ENCODE peak calls at places on chromosomes 4 and X, in six cellular contexts. B, E, M, X, Q and Z are unnamed samples.
A peak's percentile ranks its signal among the peaks of the same experiment; 100 is the strongest.

GRCh38 chr4:107069049-107069448 is 32.9 kb upstream of the DKK2 start:
- DNase-seq in X (no peak), E (no peak), B (no peak), M (no peak), Q (no peak), Z (no peak)

GRCh38 chr4:189162888-189163287 is 777.8 kb upstream of the FRG1 start:
- DNase-seq in B (no peak), E (no peak), X (no peak), M (no peak), Q (no peak), Z (no peak)

GRCh38 chrX:24619647-24620046 is 27.5 kb downstream of the PCYT1B start:
- DNase-seq in M (no peak), B (no peak), X (peak; percentile 65), Q (no peak), E (no peak), Z (no peak)

GRCh38 chr4:121181493-121181892 is 17.4 kb upstream of the TNIP3 start:
- DNase-seq in E (no peak), M (no peak), Q (no peak), X (no peak), B (no peak), Z (no peak)

GRCh38 chr4:117134386-117134785 is 49.0 kb upstream of the TRAM1L1 start:
- DNase-seq in B (no peak), Q (peak; percentile 67), E (peak; percentile 91), M (peak; percentile 65), X (peak; percentile 77), Z (no peak)

GRCh38 chr4:8050555-8051206 is 107.9 kb downstream of the ABLIM2 start:
- DNase-seq in B (peak; percentile 90), X (peak; percentile 64), Q (no peak), M (no peak), E (peak; percentile 69), Z (peak; percentile 64)

GRCh38 chrX:111445485-111445884 is 33.5 kb upstream of the DCX start:
- DNase-seq in Q (peak; percentile 15), X (peak; percentile 74), M (peak; percentile 54), B (no peak), E (peak; percentile 52), Z (no peak)

GRCh38 chr4:65671402-65671801 is 1.1 kb upstream of the EPHA5 start:
- DNase-seq in B (no peak), Q (no peak), M (no peak), X (no peak), E (peak; percentile 8), Z (no peak)

GRCh38 chrX:54891573-54891972 is 29.1 kb upstream of the TRO start:
- DNase-seq in X (peak; percentile 30), B (no peak), M (peak; percentile 42), E (peak; percentile 59), Q (peak; percentile 23), Z (no peak)

GRCh38 chr4:143358923-143359694 is 22.4 kb downstream of the GAB1 start:
- DNase-seq in M (peak; percentile 95), E (no peak), X (peak; percentile 80), B (no peak), Q (no peak), Z (no peak)

GRCh38 chr4:94826206-94826605 is 68.5 kb downstream of the BMPR1B start:
- DNase-seq in B (no peak), Q (no peak), M (no peak), E (no peak), X (no peak), Z (no peak)

GRCh38 chrX:107448625-107449468 is 605 bp upstream of the FRMPD3 start:
- DNase-seq in E (peak; percentile 57), B (no peak), Q (no peak), M (peak; percentile 29), X (peak; percentile 34), Z (peak; percentile 60)

GRCh38 chrX:102339312-102340298 is 92.6 kb downstream of the NXF2 start:
- DNase-seq in X (no peak), B (no peak), M (peak; percentile 86), E (no peak), Q (no peak), Z (no peak)

GRCh38 chr4:55545681-55546632 is 752 bp downstream of the CLOCK start:
- DNase-seq in M (peak; percentile 76), E (peak; percentile 74), Q (peak; percentile 34), B (peak; percentile 92), X (peak; percentile 87), Z (peak; percentile 87)

GRCh38 chr4:66736593-66736992 is 808.7 kb downstream of the CENPC start:
- DNase-seq in Q (no peak), X (no peak), M (no peak), E (peak; percentile 29), B (no peak), Z (no peak)

GRCh38 chr4:174474457-174475075 is 47.7 kb downstream of the HPGD start:
- DNase-seq in Q (no peak), E (peak; percentile 47), M (no peak), B (peak; percentile 46), X (no peak), Z (no peak)

GRCh38 chr4:2942037-2942531 is 21.1 kb downstream of the NOP14 start:
- DNase-seq in B (no peak), M (no peak), E (no peak), X (no peak), Q (no peak), Z (peak; percentile 10)

GRCh38 chr4:2942532-2943363 is 20.5 kb downstream of the NOP14 start:
- DNase-seq in B (peak; percentile 52), Q (no peak), E (no peak), M (no peak), X (no peak), Z (peak; percentile 20)

GRCh38 chr4:2944882-2945526 is 18.2 kb downstream of the NOP14 start:
- DNase-seq in M (no peak), B (no peak), X (no peak), E (no peak), Q (no peak), Z (peak; percentile 8)

GRCh38 chr4:2943364-2944090 is 19.7 kb downstream of the NOP14 start:
- DNase-seq in B (peak; percentile 36), M (no peak), Q (no peak), X (no peak), E (no peak), Z (no peak)

DNA sequence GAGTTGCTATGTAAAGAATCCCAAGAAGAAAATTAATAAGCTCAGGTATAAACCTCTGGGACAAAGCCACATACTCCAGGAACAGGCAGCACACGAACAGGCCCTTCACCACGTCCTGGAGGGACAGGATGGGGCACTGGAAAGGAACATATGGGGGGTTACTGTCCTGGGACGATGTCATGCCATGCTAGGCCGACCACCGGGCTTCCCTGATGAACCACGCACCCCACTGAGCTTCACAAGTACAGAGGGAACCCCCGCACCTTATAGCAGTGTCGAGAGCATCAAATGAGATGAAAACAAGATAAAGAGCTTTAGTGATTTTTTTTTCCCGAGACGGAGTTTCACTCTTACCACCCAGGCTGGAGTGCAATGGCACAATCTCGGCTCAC is 19.1 kb downstream of the NOP14 start:
- DNase-seq in B (peak; percentile 24), X (no peak), M (no peak), Q (no peak), E (no peak), Z (no peak)
- H3K36me3 ChIP-seq in B (peaks cover 22% of the 10 kb centered on the region), X (no peaks in the 10 kb centered on the region), M (peaks cover 11% of the 10 kb centered on the region), Q (peaks cover 92% of the 10 kb centered on the region), E (peaks cover 39% of the 10 kb centered on the region), Z (peaks cover 50% of the 10 kb centered on the region)

DNA sequence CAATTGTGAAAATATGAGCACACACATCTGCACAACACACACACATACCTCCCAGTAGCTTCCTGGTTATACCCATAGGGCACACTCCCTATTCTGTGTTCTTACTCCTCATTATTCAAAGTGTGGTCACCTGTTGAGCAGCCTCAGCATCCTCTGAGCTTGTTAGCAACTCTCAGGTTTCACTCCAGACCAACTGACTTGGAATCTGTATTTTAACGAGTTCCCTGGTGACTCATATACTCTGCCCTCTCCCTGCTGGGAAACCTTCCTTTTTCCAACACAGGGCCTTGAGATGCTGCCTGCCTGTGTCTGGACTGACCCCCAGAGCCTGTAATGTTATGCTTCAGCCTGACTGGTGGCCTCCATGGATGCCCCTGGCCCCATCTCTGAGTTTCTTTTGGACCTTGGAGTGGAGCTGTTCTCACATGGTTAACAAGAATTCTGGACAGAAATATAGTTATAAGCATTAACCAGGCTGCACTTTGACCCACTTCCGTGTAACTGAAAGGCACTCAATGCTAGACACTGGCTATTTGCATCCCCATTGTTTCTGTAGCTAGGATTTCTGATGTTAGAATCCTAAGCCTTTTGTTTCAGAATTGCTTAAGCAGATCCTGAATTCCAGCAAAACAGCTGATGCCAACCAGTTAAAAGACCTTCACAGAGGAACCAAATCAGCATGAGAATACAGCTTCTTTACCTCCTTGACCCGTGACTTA is 262.6 kb downstream of the STIM2 start:
- DNase-seq in X (peak; percentile 50), E (peak; percentile 94), B (no peak), Q (peak; percentile 12), M (no peak), Z (no peak)
- H3K27me3 ChIP-seq in X (no peaks in the 10 kb centered on the region), E (no peaks in the 10 kb centered on the region), B (no peaks in the 10 kb centered on the region), Q (peaks cover 28% of the 10 kb centered on the region), M (no peaks in the 10 kb centered on the region), Z (no peaks in the 10 kb centered on the region)

DNA sequence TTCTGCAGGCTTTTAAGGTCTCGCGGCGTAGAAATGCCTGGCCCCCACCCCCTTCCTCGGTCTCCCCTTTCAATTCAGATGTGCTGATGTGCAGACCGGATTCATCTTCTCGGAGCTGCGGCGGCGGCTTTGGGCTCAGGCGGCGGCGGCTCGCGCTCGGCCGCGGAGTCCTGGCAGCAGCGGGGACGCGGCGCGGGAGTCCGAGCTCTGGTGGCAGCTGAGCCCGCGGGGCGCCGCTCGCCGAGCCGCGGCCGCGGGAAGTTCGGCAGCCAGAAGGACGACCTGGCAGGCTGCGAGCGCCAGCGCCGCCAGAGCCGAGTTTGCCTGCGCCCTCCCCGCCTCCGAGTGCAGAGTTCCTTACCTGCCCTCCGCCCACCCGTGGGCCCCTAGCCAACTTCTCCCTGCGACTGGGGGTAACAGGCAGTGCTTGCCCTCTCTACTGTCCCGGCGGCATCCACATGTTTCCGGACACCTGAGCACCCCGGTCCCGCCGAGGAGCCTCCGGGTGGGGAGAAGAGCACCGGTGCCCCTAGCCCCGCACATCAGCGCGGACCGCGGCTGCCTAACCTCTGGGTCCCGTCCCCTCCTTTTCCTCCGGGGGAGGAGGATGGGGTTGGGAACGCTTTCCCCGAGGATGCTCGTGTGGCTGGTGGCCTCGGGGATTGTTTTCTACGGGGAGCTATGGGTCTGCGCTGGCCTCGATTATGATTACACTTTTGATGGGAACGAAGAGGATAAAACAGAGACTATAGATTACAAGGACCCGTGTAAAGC is 448 bp downstream of the TLL1 start:
- DNase-seq in E (peak; percentile 47), M (peak; percentile 57), B (peak; percentile 58), X (peak; percentile 55), Q (no peak), Z (peak; percentile 33)
- H3K36me3 ChIP-seq in E (no peaks in the 10 kb centered on the region), M (no peaks in the 10 kb centered on the region), B (no peaks in the 10 kb centered on the region), X (no peaks in the 10 kb centered on the region), Q (no peaks in the 10 kb centered on the region), Z (no peaks in the 10 kb centered on the region)

DNA sequence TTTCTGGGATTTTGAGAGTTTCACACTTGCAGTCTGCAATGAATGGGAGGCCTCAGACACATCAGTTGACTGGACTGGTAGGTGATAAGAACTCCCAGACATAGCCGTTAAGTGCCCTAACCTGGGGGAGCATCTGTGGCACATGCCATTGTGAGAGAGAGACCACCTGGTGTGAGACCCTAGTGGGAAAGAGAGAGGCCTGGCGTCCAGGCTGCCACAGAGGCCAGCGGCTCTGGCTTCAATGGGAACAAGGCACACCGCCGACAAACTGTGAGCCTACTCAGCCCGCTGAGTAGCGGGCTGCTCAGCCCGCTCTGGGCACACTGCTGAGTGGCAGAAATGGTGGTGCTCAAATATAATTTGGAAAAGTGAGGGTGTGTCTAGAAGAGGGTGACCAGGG is 34.0 kb downstream of the PHKA2 start:
- DNase-seq in B (no peak), Q (no peak), M (no peak), X (no peak), E (peak; percentile 46), Z (no peak)
- H3K27me3 ChIP-seq in B (no peaks in the 10 kb centered on the region), Q (no peaks in the 10 kb centered on the region), M (no peaks in the 10 kb centered on the region), X (no peaks in the 10 kb centered on the region), E (no peaks in the 10 kb centered on the region), Z (no peaks in the 10 kb centered on the region)

GRCh38 chr4:98891533-98892337 is 37.2 kb downstream of the EIF4E start:
- DNase-seq in E (no peak), X (no peak), Q (no peak), B (no peak), M (no peak), Z (no peak)
- H3K36me3 ChIP-seq in E (peaks cover 2% of the 10 kb centered on the region), X (no peaks in the 10 kb centered on the region), Q (peaks cover 58% of the 10 kb centered on the region), B (peaks cover 3% of the 10 kb centered on the region), M (peaks cover 5% of the 10 kb centered on the region), Z (peaks cover 4% of the 10 kb centered on the region)